ENCODE peak calls at places on chromosomes 3 and 15, in five cellular contexts. One of them, this sample, is unnamed.

GRCh38 chr3:40417845-40418543 is 31.0 kb downstream of the ENTPD3 start:
- DNase-seq in cardiac muscle cell: no peak
- DNase-seq in ovary: no peak
- DNase-seq in spleen: no peak
- DNase-seq in hepatocyte: peak; percentile 65
- DNase-seq in this sample: no peak

GRCh38 chr3:58874795-58875194 is 175.0 kb downstream of the CFAP20DC start:
- DNase-seq in hepatocyte: no peak
- DNase-seq in ovary: no peak
- DNase-seq in spleen: no peak
- DNase-seq in cardiac muscle cell: no peak
- DNase-seq in this sample: peak; percentile 18

GRCh38 chr15:75785771-75786563 is 57.3 kb upstream of the UBE2Q2 start:
- DNase-seq in cardiac muscle cell: peak; percentile 78
- DNase-seq in ovary: no peak
- DNase-seq in spleen: no peak
- DNase-seq in hepatocyte: peak; percentile 44
- DNase-seq in this sample: no peak

GRCh38 chr3:16998236-16998923 is 113.6 kb downstream of the PLCL2 start:
- DNase-seq in hepatocyte: no peak
- DNase-seq in cardiac muscle cell: no peak
- DNase-seq in spleen: no peak
- DNase-seq in ovary: no peak
- DNase-seq in this sample: no peak

GRCh38 chr3:123026551-123027291 is 842 bp downstream of the SEMA5B start:
- DNase-seq in cardiac muscle cell: peak; percentile 52
- DNase-seq in spleen: peak; percentile 80
- DNase-seq in ovary: peak; percentile 49
- DNase-seq in hepatocyte: peak; percentile 37
- DNase-seq in this sample: no peak

GRCh38 chr3:143207338-143207961 is 87.9 kb downstream of the CHST2 start:
- DNase-seq in cardiac muscle cell: no peak
- DNase-seq in ovary: no peak
- DNase-seq in spleen: no peak
- DNase-seq in hepatocyte: no peak
- DNase-seq in this sample: no peak

GRCh38 chr3:37984051-37984450 is 6.5 kb upstream of the VILL start:
- DNase-seq in spleen: no peak
- DNase-seq in ovary: no peak
- DNase-seq in cardiac muscle cell: no peak
- DNase-seq in hepatocyte: no peak
- DNase-seq in this sample: no peak

GRCh38 chr3:142356818-142357217 is 91.0 kb downstream of the XRN1 start:
- DNase-seq in spleen: no peak
- DNase-seq in cardiac muscle cell: no peak
- DNase-seq in hepatocyte: no peak
- DNase-seq in ovary: no peak
- DNase-seq in this sample: no peak

DNA sequence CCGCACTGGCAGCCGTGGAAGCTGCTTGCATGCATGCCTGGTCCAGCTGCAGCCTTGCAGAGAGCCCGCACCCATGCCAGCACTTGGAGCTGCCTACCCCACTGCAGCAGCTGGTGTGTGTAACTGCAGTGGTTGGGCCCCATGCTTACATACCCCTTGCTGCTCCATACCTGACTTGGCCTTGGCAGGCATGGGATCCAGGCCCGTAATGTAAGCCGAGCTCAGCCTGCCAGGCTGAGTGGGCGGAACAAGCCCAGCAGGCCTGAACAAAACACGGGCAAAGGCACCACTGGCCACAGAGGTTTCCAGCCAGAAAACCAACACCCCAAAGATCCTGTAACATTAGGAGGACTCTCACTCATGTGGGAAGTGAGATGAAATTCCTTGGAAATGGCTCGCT is 48.3 kb downstream of the SLC6A20 start:
- DNase-seq in cardiac muscle cell: no peak
- DNase-seq in ovary: no peak
- DNase-seq in hepatocyte: no peak
- DNase-seq in spleen: no peak
- DNase-seq in this sample: no peak
- H3K4me3 ChIP-seq in cardiac muscle cell: no peak overlapping the region
- H3K4me3 ChIP-seq in ovary: no peak overlapping the region
- H3K4me3 ChIP-seq in hepatocyte: no peak overlapping the region
- H3K4me3 ChIP-seq in spleen: no peak overlapping the region
- H3K4me3 ChIP-seq in this sample: no peak overlapping the region

DNA sequence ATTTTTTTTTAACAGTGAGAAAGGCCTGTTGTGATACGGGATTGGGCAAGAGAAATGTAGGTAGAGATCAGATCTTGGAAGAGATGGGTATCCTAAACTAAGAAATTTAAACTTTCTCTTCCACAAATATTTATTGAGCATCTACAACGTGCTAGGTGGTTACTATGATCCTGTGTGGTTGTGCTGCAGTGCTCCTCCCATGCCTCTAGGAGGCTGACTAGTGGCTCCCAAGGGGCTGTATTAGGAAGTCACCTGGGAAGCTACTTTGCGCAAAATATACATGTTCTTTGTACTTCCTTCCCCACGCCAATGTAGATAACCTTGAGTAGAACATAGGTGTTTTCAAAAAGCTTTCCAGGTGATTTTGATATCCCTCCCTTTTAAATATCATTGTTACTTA is 27.2 kb downstream of the USP3 start:
- DNase-seq in ovary: no peak
- DNase-seq in spleen: no peak
- DNase-seq in cardiac muscle cell: no peak
- DNase-seq in hepatocyte: no peak
- DNase-seq in this sample: no peak
- TF ChIP-seq CTCF in ovary: no peak
- TF ChIP-seq CTCF in spleen: peak; percentile 28
- TF ChIP-seq CTCF in cardiac muscle cell: peak; percentile 21
- TF ChIP-seq CTCF in hepatocyte: peak; percentile 8
- TF ChIP-seq CTCF in this sample: peak; percentile 14

GRCh38 chr3:33789183-33789954 is 9.1 kb upstream of the PDCD6IP start:
- DNase-seq in hepatocyte: no peak
- DNase-seq in spleen: no peak
- DNase-seq in cardiac muscle cell: no peak
- DNase-seq in ovary: no peak
- DNase-seq in this sample: no peak
- H3K27me3 ChIP-seq in hepatocyte: no peaks in the 10 kb centered on the region
- H3K27me3 ChIP-seq in spleen: peaks cover 13% of the 10 kb centered on the region
- H3K27me3 ChIP-seq in cardiac muscle cell: no peaks in the 10 kb centered on the region
- H3K27me3 ChIP-seq in ovary: no peaks in the 10 kb centered on the region
- H3K27me3 ChIP-seq in this sample: no peaks in the 10 kb centered on the region

GRCh38 chr3:166282931-166283330 is 445.7 kb upstream of the BCHE start:
- DNase-seq in hepatocyte: no peak
- DNase-seq in spleen: no peak
- DNase-seq in cardiac muscle cell: no peak
- DNase-seq in ovary: no peak
- DNase-seq in this sample: no peak

GRCh38 chr3:166284994-166285393 is 447.8 kb upstream of the BCHE start:
- DNase-seq in ovary: no peak
- DNase-seq in cardiac muscle cell: no peak
- DNase-seq in spleen: no peak
- DNase-seq in hepatocyte: peak; percentile 46
- DNase-seq in this sample: no peak

GRCh38 chr3:166283856-166284255 is 446.6 kb upstream of the BCHE start:
- DNase-seq in cardiac muscle cell: no peak
- DNase-seq in hepatocyte: no peak
- DNase-seq in ovary: no peak
- DNase-seq in spleen: no peak
- DNase-seq in this sample: no peak
- H3K4me3 ChIP-seq in cardiac muscle cell: no peak overlapping the region
- H3K4me3 ChIP-seq in hepatocyte: no peak overlapping the region
- H3K4me3 ChIP-seq in ovary: no peak overlapping the region
- H3K4me3 ChIP-seq in spleen: no peak overlapping the region
- H3K4me3 ChIP-seq in this sample: no peak overlapping the region

GRCh38 chr3:50358927-50359759 is at the start of gene TMEM115:
- DNase-seq in cardiac muscle cell: peak; percentile 98
- DNase-seq in hepatocyte: peak; percentile 98
- DNase-seq in spleen: peak; percentile 99
- DNase-seq in ovary: peak; percentile 95
- DNase-seq in this sample: peak; percentile 98
- TF ChIP-seq CTCF in cardiac muscle cell: no peak
- TF ChIP-seq CTCF in hepatocyte: no peak
- TF ChIP-seq CTCF in spleen: no peak
- TF ChIP-seq CTCF in ovary: no peak
- TF ChIP-seq CTCF in this sample: no peak

DNA sequence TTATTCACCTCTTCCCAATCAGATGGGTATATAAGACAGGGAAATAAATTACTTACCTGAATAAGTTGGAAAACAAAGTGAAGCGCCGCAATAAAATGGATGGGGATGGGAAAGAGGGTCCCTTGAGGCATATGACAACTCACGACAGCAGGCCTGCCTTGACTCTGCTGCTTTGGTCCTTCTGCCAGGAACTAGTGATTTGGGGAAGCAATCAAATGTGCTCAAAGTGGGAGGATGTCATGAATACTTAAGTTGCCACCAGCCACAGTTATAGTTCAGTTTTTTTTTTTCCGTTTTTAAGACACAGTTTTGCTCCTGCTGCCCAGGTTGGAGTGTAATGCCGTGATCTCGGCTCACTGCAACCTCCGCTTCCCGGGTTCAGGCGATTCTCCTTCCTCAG is 4.6 kb downstream of the PARL start:
- DNase-seq in spleen: no peak
- DNase-seq in ovary: no peak
- DNase-seq in cardiac muscle cell: no peak
- DNase-seq in hepatocyte: no peak
- DNase-seq in this sample: no peak
- H3K27me3 ChIP-seq in spleen: no peaks in the 10 kb centered on the region
- H3K27me3 ChIP-seq in ovary: no peaks in the 10 kb centered on the region
- H3K27me3 ChIP-seq in cardiac muscle cell: no peaks in the 10 kb centered on the region
- H3K27me3 ChIP-seq in hepatocyte: no peaks in the 10 kb centered on the region
- H3K27me3 ChIP-seq in this sample: no peaks in the 10 kb centered on the region

DNA sequence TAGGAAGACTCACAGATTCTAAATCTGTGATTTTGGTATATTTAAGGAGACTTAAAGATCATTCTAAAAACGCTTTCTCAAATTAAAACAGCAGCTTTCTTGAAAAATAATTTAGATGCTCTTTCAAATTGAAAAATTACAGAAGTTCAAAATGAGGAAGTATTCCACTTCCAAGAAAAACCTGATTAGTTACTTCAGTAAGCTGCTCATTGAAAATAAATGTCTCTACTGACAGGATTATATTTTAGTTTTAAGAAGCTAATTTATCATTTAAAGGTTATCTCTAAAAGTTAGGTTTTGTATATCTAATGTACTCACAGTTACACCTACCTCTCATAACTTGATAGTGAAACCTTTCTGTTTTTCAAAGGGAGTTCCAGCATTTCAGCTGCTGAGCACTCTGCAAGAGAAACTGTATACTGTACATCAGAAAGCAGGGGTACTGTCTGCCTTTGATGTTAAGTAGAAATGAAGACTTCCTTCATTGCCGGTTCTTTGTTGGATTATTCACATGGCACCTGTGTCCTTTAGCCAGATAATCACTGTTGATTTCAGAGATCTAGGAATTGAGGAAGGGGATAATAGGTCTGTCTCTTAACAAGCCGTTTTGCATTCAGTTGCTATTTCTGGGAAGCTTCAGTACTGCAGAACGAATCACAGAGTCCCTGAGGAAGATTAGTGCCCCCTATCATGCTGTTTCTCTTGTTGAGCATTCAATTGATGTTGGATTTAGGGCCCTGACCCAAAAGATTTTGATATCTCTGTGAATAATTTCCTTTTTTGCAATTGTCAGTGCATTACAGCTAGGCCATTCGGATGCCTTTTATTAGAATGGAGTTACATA is 161.7 kb downstream of the TCF12 start:
- DNase-seq in spleen: no peak
- DNase-seq in hepatocyte: no peak
- DNase-seq in ovary: no peak
- DNase-seq in cardiac muscle cell: no peak
- DNase-seq in this sample: no peak
- H3K4me3 ChIP-seq in spleen: no peak overlapping the region
- H3K4me3 ChIP-seq in hepatocyte: no peak overlapping the region
- H3K4me3 ChIP-seq in ovary: no peak overlapping the region
- H3K4me3 ChIP-seq in cardiac muscle cell: no peak overlapping the region
- H3K4me3 ChIP-seq in this sample: no peak overlapping the region